ENCODE peak calls at places on chromosomes 1 and 21, in five cellular contexts. One of them, this sample, is unnamed.

GRCh38 chr1:2312196-2312588 is 79.2 kb downstream of the MORN1 start:
- DNase-seq in stomach: no peak
- DNase-seq in MM.1S: no peak
- DNase-seq in PC-3: no peak
- DNase-seq in small intestine: no peak
- DNase-seq in this sample: no peak

GRCh38 chr1:101235696-101236545 is 898 bp upstream of the S1PR1 start:
- DNase-seq in stomach: peak; percentile 35
- DNase-seq in MM.1S: no peak
- DNase-seq in PC-3: peak; percentile 64
- DNase-seq in small intestine: no peak
- DNase-seq in this sample: peak; percentile 79

GRCh38 chr1:22142315-22143064 is 407 bp downstream of the WNT4 start:
- DNase-seq in stomach: peak; percentile 48
- DNase-seq in MM.1S: no peak
- DNase-seq in PC-3: peak; percentile 30
- DNase-seq in small intestine: no peak
- DNase-seq in this sample: no peak

GRCh38 chr1:232950919-232951579 is 638 bp downstream of the NTPCR start:
- DNase-seq in stomach: no peak
- DNase-seq in MM.1S: peak; percentile 52
- DNase-seq in PC-3: peak; percentile 47
- DNase-seq in small intestine: peak; percentile 33
- DNase-seq in this sample: peak; percentile 8

GRCh38 chr1:178311164-178311563 is 185.6 kb downstream of the CLEC20A start:
- DNase-seq in stomach: no peak
- DNase-seq in MM.1S: no peak
- DNase-seq in PC-3: peak; percentile 10
- DNase-seq in small intestine: no peak
- DNase-seq in this sample: no peak

GRCh38 chr1:245441699-245442098 is 286.9 kb downstream of the KIF26B start:
- DNase-seq in stomach: no peak
- DNase-seq in MM.1S: no peak
- DNase-seq in PC-3: no peak
- DNase-seq in small intestine: no peak
- DNase-seq in this sample: no peak

GRCh38 chr1:15153184-15153841 is at the start of gene TMEM51:
- DNase-seq in stomach: peak; percentile 87
- DNase-seq in MM.1S: peak; percentile 38
- DNase-seq in PC-3: peak; percentile 77
- DNase-seq in small intestine: peak; percentile 81
- DNase-seq in this sample: no peak

GRCh38 chr1:172487550-172487949 is 43.7 kb upstream of the PIGC start:
- DNase-seq in stomach: no peak
- DNase-seq in MM.1S: no peak
- DNase-seq in PC-3: no peak
- DNase-seq in small intestine: no peak
- DNase-seq in this sample: no peak

GRCh38 chr1:230515451-230516145 is 89.5 kb upstream of the PGBD5 start:
- DNase-seq in stomach: no peak
- DNase-seq in MM.1S: peak; percentile 54
- DNase-seq in PC-3: no peak
- DNase-seq in small intestine: peak; percentile 30
- DNase-seq in this sample: no peak

GRCh38 chr21:40769231-40769630 is 77.7 kb downstream of the DSCAM start:
- DNase-seq in stomach: no peak
- DNase-seq in MM.1S: peak; percentile 61
- DNase-seq in PC-3: no peak
- DNase-seq in small intestine: no peak
- DNase-seq in this sample: no peak

GRCh38 chr1:203454986-203455471 is 20.6 kb upstream of the PRELP start:
- DNase-seq in stomach: no peak
- DNase-seq in MM.1S: no peak
- DNase-seq in PC-3: no peak
- DNase-seq in small intestine: no peak
- DNase-seq in this sample: no peak

GRCh38 chr1:54848134-54848948 is 38.7 kb downstream of the DHCR24 start:
- DNase-seq in stomach: no peak
- DNase-seq in MM.1S: no peak
- DNase-seq in PC-3: no peak
- DNase-seq in small intestine: no peak
- DNase-seq in this sample: no peak

GRCh38 chr1:246018146-246018545 is 488.9 kb downstream of the SMYD3 start:
- DNase-seq in stomach: no peak
- DNase-seq in MM.1S: no peak
- DNase-seq in PC-3: no peak
- DNase-seq in small intestine: no peak
- DNase-seq in this sample: no peak

GRCh38 chr1:206517784-206518183 is 10.5 kb downstream of the RASSF5 start:
- DNase-seq in stomach: no peak
- DNase-seq in MM.1S: no peak
- DNase-seq in PC-3: no peak
- DNase-seq in small intestine: no peak
- DNase-seq in this sample: no peak

GRCh38 chr1:56644941-56645662 is at the start of gene PRKAA2:
- DNase-seq in stomach: peak; percentile 48
- DNase-seq in MM.1S: peak; percentile 21
- DNase-seq in PC-3: peak; percentile 52
- DNase-seq in small intestine: peak; percentile 9
- DNase-seq in this sample: no peak

GRCh38 chr1:15224259-15224869 is 22.7 kb upstream of the FHAD1 start:
- DNase-seq in stomach: no peak
- DNase-seq in MM.1S: no peak
- DNase-seq in PC-3: no peak
- DNase-seq in small intestine: no peak
- DNase-seq in this sample: no peak

GRCh38 chr1:22539510-22540118 is 23.7 kb upstream of the EPHA8 start:
- DNase-seq in stomach: no peak
- DNase-seq in MM.1S: no peak
- DNase-seq in PC-3: no peak
- DNase-seq in small intestine: no peak
- DNase-seq in this sample: no peak

GRCh38 chr1:227697321-227697864 is 37.7 kb downstream of the JMJD4 start:
- DNase-seq in stomach: no peak
- DNase-seq in MM.1S: no peak
- DNase-seq in PC-3: no peak
- DNase-seq in small intestine: no peak
- DNase-seq in this sample: no peak

GRCh38 chr1:208230668-208231529 is 13.3 kb downstream of the PLXNA2 start:
- DNase-seq in stomach: no peak
- DNase-seq in MM.1S: no peak
- DNase-seq in PC-3: no peak
- DNase-seq in small intestine: no peak
- DNase-seq in this sample: no peak

GRCh38 chr1:53270107-53270506 is 31.8 kb upstream of the MAGOH start:
- DNase-seq in stomach: no peak
- DNase-seq in MM.1S: no peak
- DNase-seq in PC-3: no peak
- DNase-seq in small intestine: no peak
- DNase-seq in this sample: no peak

GRCh38 chr1:21655748-21656147 is 13.4 kb downstream of the RAP1GAP start:
- DNase-seq in stomach: no peak
- DNase-seq in MM.1S: no peak
- DNase-seq in PC-3: peak; percentile 66
- DNase-seq in small intestine: no peak
- DNase-seq in this sample: no peak

GRCh38 chr21:38494688-38495087 is 3.6 kb downstream of the ERG start:
- DNase-seq in stomach: no peak
- DNase-seq in MM.1S: no peak
- DNase-seq in PC-3: no peak
- DNase-seq in small intestine: no peak
- DNase-seq in this sample: no peak

GRCh38 chr1:6512908-6513280 is 21.4 kb upstream of the PLEKHG5 start:
- DNase-seq in stomach: no peak
- DNase-seq in MM.1S: no peak
- DNase-seq in PC-3: no peak
- DNase-seq in small intestine: no peak
- DNase-seq in this sample: no peak

GRCh38 chr1:225880636-225881035 is 1.5 kb downstream of the TMEM63A start:
- DNase-seq in stomach: no peak
- DNase-seq in MM.1S: no peak
- DNase-seq in PC-3: no peak
- DNase-seq in small intestine: peak; percentile 49
- DNase-seq in this sample: no peak

GRCh38 chr21:44710294-44710665 is 1.1 kb downstream of the TSPEAR start:
- DNase-seq in stomach: no peak
- DNase-seq in MM.1S: no peak
- DNase-seq in PC-3: no peak
- DNase-seq in small intestine: no peak
- DNase-seq in this sample: no peak

GRCh38 chr1:54416435-54416834 is 10.2 kb upstream of the SSBP3 start:
- DNase-seq in stomach: no peak
- DNase-seq in MM.1S: no peak
- DNase-seq in PC-3: no peak
- DNase-seq in small intestine: peak; percentile 81
- DNase-seq in this sample: no peak

GRCh38 chr1:245751111-245751510 is 596.3 kb downstream of the KIF26B start:
- DNase-seq in stomach: no peak
- DNase-seq in MM.1S: no peak
- DNase-seq in PC-3: no peak
- DNase-seq in small intestine: no peak
- DNase-seq in this sample: no peak

GRCh38 chr21:28431022-28431421 is 561.7 kb downstream of the LTN1 start:
- DNase-seq in stomach: no peak
- DNase-seq in MM.1S: no peak
- DNase-seq in PC-3: peak; percentile 32
- DNase-seq in small intestine: no peak
- DNase-seq in this sample: no peak

GRCh38 chr1:171715813-171716251 is 26.0 kb downstream of the VAMP4 start:
- DNase-seq in stomach: no peak
- DNase-seq in MM.1S: peak; percentile 22
- DNase-seq in PC-3: peak; percentile 82
- DNase-seq in small intestine: no peak
- DNase-seq in this sample: no peak

GRCh38 chr1:22613951-22614350 is 22.5 kb upstream of the C1QA start:
- DNase-seq in stomach: no peak
- DNase-seq in MM.1S: no peak
- DNase-seq in PC-3: no peak
- DNase-seq in small intestine: no peak
- DNase-seq in this sample: no peak

DNA sequence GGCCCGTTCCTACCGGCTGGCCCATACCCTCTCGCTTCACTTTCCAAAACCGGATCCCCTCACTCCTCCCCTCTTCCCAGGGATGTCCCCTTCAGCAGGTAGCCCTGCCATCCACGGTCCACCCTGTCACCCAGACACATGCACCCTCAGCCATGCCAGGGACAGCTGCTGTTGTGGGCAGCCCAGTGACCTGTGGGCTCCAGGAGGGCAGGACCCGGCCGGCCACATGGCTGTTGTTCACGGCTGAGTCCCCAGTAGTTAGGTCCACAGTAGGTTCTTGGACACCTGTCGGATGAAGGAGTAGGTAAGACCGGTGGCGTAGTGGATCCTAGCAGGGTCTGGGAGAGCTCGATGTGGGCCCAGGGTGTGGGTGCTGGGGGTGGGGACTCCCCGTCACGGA is 12.5 kb downstream of the SPSB1 start:
- DNase-seq in stomach: no peak
- DNase-seq in MM.1S: no peak
- DNase-seq in PC-3: no peak
- DNase-seq in small intestine: no peak
- DNase-seq in this sample: no peak
- H3K27ac ChIP-seq in stomach: no peak overlapping the region
- H3K27ac ChIP-seq in MM.1S: no peak overlapping the region
- H3K27ac ChIP-seq in PC-3: no peak overlapping the region
- H3K27ac ChIP-seq in small intestine: no peak overlapping the region
- H3K27ac ChIP-seq in this sample: no peak overlapping the region

GRCh38 chr1:180644526-180645206 is 12.8 kb downstream of the XPR1 start:
- DNase-seq in stomach: no peak
- DNase-seq in MM.1S: no peak
- DNase-seq in PC-3: no peak
- DNase-seq in small intestine: no peak
- DNase-seq in this sample: no peak

GRCh38 chr1:180646093-180646492 is 14.3 kb downstream of the XPR1 start:
- DNase-seq in stomach: no peak
- DNase-seq in MM.1S: no peak
- DNase-seq in PC-3: no peak
- DNase-seq in small intestine: no peak
- DNase-seq in this sample: no peak

GRCh38 chr1:180641662-180642061 is 9.8 kb downstream of the XPR1 start:
- DNase-seq in stomach: no peak
- DNase-seq in MM.1S: no peak
- DNase-seq in PC-3: no peak
- DNase-seq in small intestine: no peak
- DNase-seq in this sample: no peak

GRCh38 chr1:180642781-180643180 is 11.0 kb downstream of the XPR1 start:
- DNase-seq in stomach: no peak
- DNase-seq in MM.1S: no peak
- DNase-seq in PC-3: no peak
- DNase-seq in small intestine: no peak
- DNase-seq in this sample: no peak

DNA sequence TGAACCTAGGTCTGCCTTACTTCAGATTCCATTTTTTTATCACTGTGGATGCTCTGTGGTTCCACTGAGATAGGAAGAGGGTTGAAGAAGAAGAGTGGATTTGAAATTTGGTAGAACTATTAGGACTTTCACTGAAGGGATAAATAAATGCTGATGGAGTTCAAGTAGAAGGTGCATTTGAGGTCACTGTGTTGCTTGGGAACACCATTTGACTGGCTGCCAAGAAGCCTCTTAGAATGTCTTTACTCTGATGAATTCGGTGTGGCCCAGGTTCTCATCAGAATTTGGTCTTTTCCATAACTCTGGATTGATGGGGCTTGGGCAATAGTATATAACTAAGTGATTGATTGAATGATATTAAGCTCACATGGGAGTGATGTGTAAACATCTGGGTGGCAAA is 11.9 kb downstream of the XPR1 start:
- DNase-seq in stomach: no peak
- DNase-seq in MM.1S: no peak
- DNase-seq in PC-3: no peak
- DNase-seq in small intestine: no peak
- DNase-seq in this sample: no peak
- H3K4me1 ChIP-seq in stomach: peaks cover 34% of the 10 kb centered on the region
- H3K4me1 ChIP-seq in MM.1S: peaks cover 10% of the 10 kb centered on the region
- H3K4me1 ChIP-seq in PC-3: no peaks in the 10 kb centered on the region
- H3K4me1 ChIP-seq in small intestine: no peaks in the 10 kb centered on the region
- H3K4me1 ChIP-seq in this sample: no peaks in the 10 kb centered on the region

GRCh38 chr1:73326663-73327062 is 871.3 kb downstream of the LRRIQ3 start:
- DNase-seq in stomach: no peak
- DNase-seq in MM.1S: no peak
- DNase-seq in PC-3: no peak
- DNase-seq in small intestine: no peak
- DNase-seq in this sample: no peak
- H3K9me3 ChIP-seq in stomach: peaks cover 23% of the 10 kb centered on the region
- H3K9me3 ChIP-seq in MM.1S: no peaks in the 10 kb centered on the region
- H3K9me3 ChIP-seq in PC-3: no peaks in the 10 kb centered on the region
- H3K9me3 ChIP-seq in small intestine: no peaks in the 10 kb centered on the region
- H3K9me3 ChIP-seq in this sample: no peaks in the 10 kb centered on the region

DNA sequence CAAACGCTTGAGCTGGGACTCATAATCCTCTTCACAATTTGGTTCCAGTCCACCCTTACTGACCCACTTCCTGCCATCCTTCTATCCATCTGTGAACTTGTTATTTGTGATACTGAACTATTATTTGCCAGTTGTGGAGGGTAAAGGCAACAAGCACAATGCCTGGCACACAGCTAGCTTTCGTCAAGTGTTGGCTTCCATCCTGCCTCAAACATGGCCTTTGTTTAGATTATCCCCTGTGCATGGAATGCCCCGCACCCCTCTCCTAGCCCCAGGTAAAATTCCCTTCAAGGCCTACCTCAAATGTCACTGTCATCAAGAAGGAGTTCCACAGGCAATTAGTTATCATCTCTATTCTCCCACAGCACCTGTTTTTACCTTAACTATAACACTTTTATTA is 11.4 kb upstream of the CDCA8 start:
- DNase-seq in stomach: no peak
- DNase-seq in MM.1S: no peak
- DNase-seq in PC-3: no peak
- DNase-seq in small intestine: no peak
- DNase-seq in this sample: no peak
- H3K27ac ChIP-seq in stomach: no peak overlapping the region
- H3K27ac ChIP-seq in MM.1S: no peak overlapping the region
- H3K27ac ChIP-seq in PC-3: no peak overlapping the region
- H3K27ac ChIP-seq in small intestine: no peak overlapping the region
- H3K27ac ChIP-seq in this sample: no peak overlapping the region